ENCODE peak calls at places on chromosomes 1 and 21, in seven cellular contexts. One of them, this sample, is unnamed. For H3K79me2, the result is how much of the 10 kb centered on the place peaks cover.

GRCh38 chr1:192801451-192801850 is 7.4 kb upstream of the RGS2 start:
- DNase-seq in fibroblast of lung: no peak
- DNase-seq in hepatocyte: no peak
- DNase-seq in PC-3: peak
- DNase-seq in H9: no peak
- DNase-seq in neural progenitor cell: no peak
- DNase-seq in HCT116: no peak
- DNase-seq in this sample: no peak

GRCh38 chr1:11882814-11883538 is 24.2 kb upstream of the NPPB start:
- DNase-seq in PC-3: no peak
- DNase-seq in HCT116: no peak
- DNase-seq in fibroblast of lung: no peak
- DNase-seq in hepatocyte: peak
- DNase-seq in H9: peak
- DNase-seq in neural progenitor cell: no peak
- DNase-seq in this sample: peak

GRCh38 chr1:44154049-44154448 is 12.6 kb upstream of the KLF18 start:
- DNase-seq in neural progenitor cell: peak
- DNase-seq in H9: no peak
- DNase-seq in hepatocyte: no peak
- DNase-seq in fibroblast of lung: peak
- DNase-seq in HCT116: peak
- DNase-seq in PC-3: peak
- DNase-seq in this sample: no peak

GRCh38 chr1:31372961-31373896 is at the start of gene FABP3:
- DNase-seq in PC-3: peak
- DNase-seq in neural progenitor cell: peak
- DNase-seq in fibroblast of lung: peak
- DNase-seq in H9: peak
- DNase-seq in hepatocyte: peak
- DNase-seq in HCT116: no peak
- DNase-seq in this sample: peak

GRCh38 chr1:160550572-160551034 is 27.5 kb upstream of the SLAMF6 start:
- DNase-seq in HCT116: no peak
- DNase-seq in fibroblast of lung: no peak
- DNase-seq in neural progenitor cell: peak
- DNase-seq in hepatocyte: no peak
- DNase-seq in H9: peak
- DNase-seq in PC-3: no peak
- DNase-seq in this sample: no peak

GRCh38 chr1:93722081-93723031 is 40.7 kb upstream of the BCAR3 start:
- DNase-seq in fibroblast of lung: no peak
- DNase-seq in HCT116: no peak
- DNase-seq in hepatocyte: no peak
- DNase-seq in neural progenitor cell: peak
- DNase-seq in H9: no peak
- DNase-seq in PC-3: no peak
- DNase-seq in this sample: no peak

GRCh38 chr1:181777812-181778211 is 283.7 kb downstream of the ZNF648 start:
- DNase-seq in PC-3: no peak
- DNase-seq in neural progenitor cell: no peak
- DNase-seq in HCT116: no peak
- DNase-seq in fibroblast of lung: peak
- DNase-seq in H9: no peak
- DNase-seq in hepatocyte: no peak
- DNase-seq in this sample: no peak

GRCh38 chr1:31786366-31787060 is 22.4 kb upstream of the ADGRB2 start:
- DNase-seq in hepatocyte: no peak
- DNase-seq in neural progenitor cell: no peak
- DNase-seq in fibroblast of lung: no peak
- DNase-seq in HCT116: no peak
- DNase-seq in PC-3: no peak
- DNase-seq in H9: peak
- DNase-seq in this sample: peak

GRCh38 chr1:193408782-193409293 is 222.4 kb upstream of the B3GALT2 start:
- DNase-seq in PC-3: no peak
- DNase-seq in fibroblast of lung: peak
- DNase-seq in H9: no peak
- DNase-seq in neural progenitor cell: peak
- DNase-seq in HCT116: no peak
- DNase-seq in hepatocyte: peak
- DNase-seq in this sample: peak

GRCh38 chr21:36635991-36636390 is 62.9 kb upstream of the SIM2 start:
- DNase-seq in hepatocyte: no peak
- DNase-seq in HCT116: no peak
- DNase-seq in fibroblast of lung: no peak
- DNase-seq in PC-3: no peak
- DNase-seq in H9: no peak
- DNase-seq in neural progenitor cell: no peak
- DNase-seq in this sample: no peak

GRCh38 chr1:90189889-90190288 is 195.0 kb downstream of the ZNF326 start:
- DNase-seq in fibroblast of lung: no peak
- DNase-seq in HCT116: no peak
- DNase-seq in hepatocyte: no peak
- DNase-seq in H9: no peak
- DNase-seq in neural progenitor cell: no peak
- DNase-seq in PC-3: no peak
- DNase-seq in this sample: no peak

GRCh38 chr1:227903614-227904501 is 43.9 kb downstream of the WNT9A start:
- DNase-seq in HCT116: no peak
- DNase-seq in H9: no peak
- DNase-seq in neural progenitor cell: no peak
- DNase-seq in fibroblast of lung: no peak
- DNase-seq in hepatocyte: no peak
- DNase-seq in PC-3: no peak
- DNase-seq in this sample: no peak

GRCh38 chr1:37890378-37891014 is 31.1 kb upstream of the MTF1 start:
- DNase-seq in fibroblast of lung: peak
- DNase-seq in H9: no peak
- DNase-seq in HCT116: peak
- DNase-seq in neural progenitor cell: peak
- DNase-seq in PC-3: peak
- DNase-seq in hepatocyte: peak
- DNase-seq in this sample: no peak

GRCh38 chr1:205199090-205199930 is 12.2 kb downstream of the DSTYK start:
- DNase-seq in fibroblast of lung: peak
- DNase-seq in neural progenitor cell: no peak
- DNase-seq in HCT116: no peak
- DNase-seq in PC-3: peak
- DNase-seq in H9: no peak
- DNase-seq in hepatocyte: no peak
- DNase-seq in this sample: peak

GRCh38 chr1:241677171-241677570 is 25.1 kb downstream of the WDR64 start:
- DNase-seq in H9: no peak
- DNase-seq in neural progenitor cell: no peak
- DNase-seq in HCT116: no peak
- DNase-seq in fibroblast of lung: no peak
- DNase-seq in PC-3: no peak
- DNase-seq in hepatocyte: no peak
- DNase-seq in this sample: no peak

GRCh38 chr1:199691540-199691939 is 336.0 kb upstream of the NR5A2 start:
- DNase-seq in neural progenitor cell: peak
- DNase-seq in fibroblast of lung: peak
- DNase-seq in H9: no peak
- DNase-seq in HCT116: peak
- DNase-seq in hepatocyte: peak
- DNase-seq in PC-3: peak
- DNase-seq in this sample: peak

GRCh38 chr1:102687383-102687782 is 420.9 kb downstream of the COL11A1 start:
- DNase-seq in HCT116: no peak
- DNase-seq in hepatocyte: no peak
- DNase-seq in PC-3: no peak
- DNase-seq in H9: no peak
- DNase-seq in neural progenitor cell: no peak
- DNase-seq in fibroblast of lung: no peak
- DNase-seq in this sample: no peak

GRCh38 chr1:40182956-40183710 is 21.9 kb downstream of the RLF start:
- DNase-seq in HCT116: peak
- DNase-seq in PC-3: peak
- DNase-seq in fibroblast of lung: peak
- DNase-seq in hepatocyte: peak
- DNase-seq in neural progenitor cell: peak
- DNase-seq in H9: no peak
- DNase-seq in this sample: peak

GRCh38 chr1:193368302-193368701 is 181.9 kb upstream of the B3GALT2 start:
- DNase-seq in HCT116: no peak
- DNase-seq in neural progenitor cell: no peak
- DNase-seq in H9: no peak
- DNase-seq in fibroblast of lung: peak
- DNase-seq in hepatocyte: no peak
- DNase-seq in PC-3: no peak
- DNase-seq in this sample: no peak

GRCh38 chr1:208990456-208990855 is 593.1 kb upstream of the CAMK1G start:
- DNase-seq in H9: no peak
- DNase-seq in neural progenitor cell: no peak
- DNase-seq in PC-3: no peak
- DNase-seq in fibroblast of lung: peak
- DNase-seq in HCT116: no peak
- DNase-seq in hepatocyte: no peak
- DNase-seq in this sample: no peak

GRCh38 chr1:40857737-40858136 is 4.4 kb downstream of the CITED4 start:
- DNase-seq in PC-3: no peak
- DNase-seq in H9: no peak
- DNase-seq in hepatocyte: no peak
- DNase-seq in neural progenitor cell: peak
- DNase-seq in fibroblast of lung: no peak
- DNase-seq in HCT116: no peak
- DNase-seq in this sample: no peak

GRCh38 chr1:156145622-156146005 is 7.8 kb upstream of the SEMA4A start:
- DNase-seq in HCT116: no peak
- DNase-seq in hepatocyte: no peak
- DNase-seq in fibroblast of lung: no peak
- DNase-seq in H9: no peak
- DNase-seq in PC-3: no peak
- DNase-seq in neural progenitor cell: no peak
- DNase-seq in this sample: no peak
- H2AFZ ChIP-seq in HCT116: no peak
- H2AFZ ChIP-seq in hepatocyte: no peak
- H2AFZ ChIP-seq in fibroblast of lung: no peak
- H2AFZ ChIP-seq in H9: no peak
- H2AFZ ChIP-seq in PC-3: no peak
- H2AFZ ChIP-seq in neural progenitor cell: no peak
- H2AFZ ChIP-seq in this sample: no peak

GRCh38 chr1:3016641-3017439 is 4.4 kb upstream of the ACTRT2 start:
- DNase-seq in PC-3: no peak
- DNase-seq in H9: no peak
- DNase-seq in fibroblast of lung: no peak
- DNase-seq in hepatocyte: no peak
- DNase-seq in neural progenitor cell: no peak
- DNase-seq in HCT116: no peak
- DNase-seq in this sample: peak
- H3K79me2 ChIP-seq in PC-3: under half
- H3K79me2 ChIP-seq in H9: under half
- H3K79me2 ChIP-seq in fibroblast of lung: under half
- H3K79me2 ChIP-seq in hepatocyte: under half
- H3K79me2 ChIP-seq in neural progenitor cell: under half
- H3K79me2 ChIP-seq in HCT116: under half
- H3K79me2 ChIP-seq in this sample: under half

GRCh38 chr1:176670853-176671252 is 207.9 kb downstream of the PAPPA2 start:
- DNase-seq in PC-3: no peak
- DNase-seq in hepatocyte: no peak
- DNase-seq in HCT116: no peak
- DNase-seq in fibroblast of lung: no peak
- DNase-seq in H9: peak
- DNase-seq in neural progenitor cell: no peak
- DNase-seq in this sample: no peak
- TF ChIP-seq CTCF in PC-3: peak
- TF ChIP-seq CTCF in hepatocyte: no peak
- TF ChIP-seq CTCF in HCT116: no peak
- TF ChIP-seq CTCF in fibroblast of lung: no peak
- TF ChIP-seq CTCF in H9: peak
- TF ChIP-seq CTCF in neural progenitor cell: no peak
- TF ChIP-seq CTCF in this sample: no peak

GRCh38 chr21:10639123-10639522 is 117.7 kb downstream of the TPTE start:
- DNase-seq in neural progenitor cell: no peak
- DNase-seq in fibroblast of lung: no peak
- DNase-seq in HCT116: no peak
- DNase-seq in PC-3: no peak
- DNase-seq in H9: no peak
- DNase-seq in hepatocyte: no peak
- DNase-seq in this sample: peak
- H2AFZ ChIP-seq in neural progenitor cell: no peak
- H2AFZ ChIP-seq in fibroblast of lung: no peak
- H2AFZ ChIP-seq in HCT116: no peak
- H2AFZ ChIP-seq in PC-3: no peak
- H2AFZ ChIP-seq in H9: no peak
- H2AFZ ChIP-seq in hepatocyte: no peak
- H2AFZ ChIP-seq in this sample: no peak

GRCh38 chr1:198186916-198187580 is 30.2 kb downstream of the NEK7 start:
- DNase-seq in neural progenitor cell: no peak
- DNase-seq in HCT116: no peak
- DNase-seq in PC-3: no peak
- DNase-seq in hepatocyte: no peak
- DNase-seq in H9: no peak
- DNase-seq in fibroblast of lung: peak
- DNase-seq in this sample: no peak

GRCh38 chr1:198184516-198184915 is 27.7 kb downstream of the NEK7 start:
- DNase-seq in neural progenitor cell: no peak
- DNase-seq in HCT116: no peak
- DNase-seq in H9: no peak
- DNase-seq in hepatocyte: no peak
- DNase-seq in fibroblast of lung: no peak
- DNase-seq in PC-3: no peak
- DNase-seq in this sample: no peak

GRCh38 chr1:198185759-198186158 is 29.0 kb downstream of the NEK7 start:
- DNase-seq in H9: no peak
- DNase-seq in HCT116: no peak
- DNase-seq in hepatocyte: no peak
- DNase-seq in PC-3: no peak
- DNase-seq in fibroblast of lung: no peak
- DNase-seq in neural progenitor cell: no peak
- DNase-seq in this sample: no peak

GRCh38 chr1:198185101-198185500 is 28.3 kb downstream of the NEK7 start:
- DNase-seq in fibroblast of lung: no peak
- DNase-seq in hepatocyte: no peak
- DNase-seq in neural progenitor cell: no peak
- DNase-seq in HCT116: no peak
- DNase-seq in PC-3: no peak
- DNase-seq in H9: no peak
- DNase-seq in this sample: no peak

DNA sequence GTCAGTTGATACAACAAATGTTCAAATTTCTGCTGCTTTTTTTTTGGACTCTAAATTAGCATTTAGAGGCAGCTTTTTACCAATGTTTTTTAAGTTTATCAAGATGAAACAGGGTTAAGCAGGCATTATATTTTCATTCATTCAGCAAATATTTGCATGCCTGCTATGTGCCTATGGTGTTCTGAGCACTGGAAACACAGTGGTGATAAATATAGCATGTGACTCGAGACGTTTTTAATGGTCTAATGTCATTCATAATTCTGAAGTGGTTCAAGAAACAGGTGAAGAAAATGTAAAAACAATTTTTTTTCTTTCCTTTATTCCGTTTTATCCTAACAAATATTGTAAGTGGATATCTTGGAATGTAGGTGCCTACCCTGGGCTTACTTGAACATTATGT is 26.8 kb downstream of the NEK7 start:
- DNase-seq in HCT116: no peak
- DNase-seq in hepatocyte: no peak
- DNase-seq in PC-3: no peak
- DNase-seq in neural progenitor cell: no peak
- DNase-seq in fibroblast of lung: no peak
- DNase-seq in H9: no peak
- DNase-seq in this sample: no peak
- H3K79me2 ChIP-seq in HCT116: under half
- H3K79me2 ChIP-seq in hepatocyte: half or more
- H3K79me2 ChIP-seq in PC-3: half or more
- H3K79me2 ChIP-seq in neural progenitor cell: half or more
- H3K79me2 ChIP-seq in fibroblast of lung: half or more
- H3K79me2 ChIP-seq in H9: under half
- H3K79me2 ChIP-seq in this sample: half or more

This sample was measured in osteoblast.